ENCODE peak calls at places on chromosomes 16 and 17, in six cellular contexts. K is fibroblast of lung, V is OCI-LY7, Y is GM23248, C is mammary epithelial cell, H is PC-3. Q is an unnamed sample.
A peak's percentile ranks its signal among the peaks of the same experiment; 100 is the strongest.

GRCh38 chr16:47045023-47045422 is 71.5 kb upstream of the DNAJA2 start:
- DNase-seq in K (peak; percentile 12), V (no peak), Y (peak; percentile 8), C (no peak), H (no peak), Q (peak; percentile 15)

GRCh38 chr16:68236804-68237242 is 896 bp upstream of the ESRP2 start:
- DNase-seq in K (no peak), V (no peak), Y (no peak), C (no peak), H (no peak), Q (no peak)

GRCh38 chr17:82587234-82588086 is 60.8 kb downstream of the WDR45B start:
- DNase-seq in K (no peak), V (no peak), Y (no peak), C (no peak), H (no peak), Q (no peak)

GRCh38 chr17:68972119-68972704 is 17.0 kb upstream of the ABCA8 start:
- DNase-seq in K (peak; percentile 61), V (peak; percentile 33), Y (peak; percentile 68), C (no peak), H (peak; percentile 62), Q (no peak)

GRCh38 chr16:35602116-35602515 is 2142.7 kb downstream of the TP53TG3F start:
- DNase-seq in K (no peak), V (no peak), Y (no peak), C (no peak), H (no peak), Q (no peak)

GRCh38 chr16:57643166-57643813 is 14.9 kb downstream of the ADGRG1 start:
- DNase-seq in K (peak; percentile 20), V (no peak), Y (peak; percentile 82), C (peak; percentile 60), H (peak; percentile 73), Q (peak; percentile 71)

GRCh38 chr16:17566656-17567450 is 96.1 kb upstream of the XYLT1 start:
- DNase-seq in K (no peak), V (no peak), Y (no peak), C (no peak), H (no peak), Q (no peak)

GRCh38 chr16:86510465-86511261 is at the start of gene FOXF1:
- DNase-seq in K (peak; percentile 81), V (no peak), Y (peak; percentile 70), C (peak; percentile 32), H (no peak), Q (peak; percentile 75)

GRCh38 chr17:68314916-68315535 is 23.7 kb downstream of the ARSG start:
- DNase-seq in K (peak; percentile 30), V (no peak), Y (peak; percentile 38), C (no peak), H (peak; percentile 27), Q (no peak)

GRCh38 chr16:89303604-89304003 is 86.1 kb downstream of the ZNF778 start:
- DNase-seq in K (no peak), V (no peak), Y (no peak), C (no peak), H (no peak), Q (no peak)

GRCh38 chr17:17540935-17541639 is 44.9 kb upstream of the RASD1 start:
- DNase-seq in K (no peak), V (no peak), Y (no peak), C (no peak), H (no peak), Q (no peak)

GRCh38 chr16:47528431-47528830 is 67.3 kb downstream of the PHKB start:
- DNase-seq in K (no peak), V (no peak), Y (no peak), C (peak; percentile 35), H (no peak), Q (peak; percentile 54)

GRCh38 chr16:12063435-12063834 is 86.9 kb downstream of the SNX29 start:
- DNase-seq in K (no peak), V (no peak), Y (no peak), C (no peak), H (no peak), Q (no peak)

GRCh38 chr17:72075995-72076677 is 44.7 kb upstream of the SOX9 start:
- DNase-seq in K (no peak), V (no peak), Y (no peak), C (no peak), H (no peak), Q (no peak)

GRCh38 chr16:88356727-88357199 is 26.0 kb upstream of the ZNF469 start:
- DNase-seq in K (no peak), V (no peak), Y (no peak), C (no peak), H (no peak), Q (no peak)

GRCh38 chr17:64020068-64020766 is at the start of gene ICAM2:
- DNase-seq in K (no peak), V (peak; percentile 91), Y (no peak), C (no peak), H (no peak), Q (no peak)

GRCh38 chr17:64016974-64017373 is 3.5 kb downstream of the ICAM2 start:
- DNase-seq in K (no peak), V (no peak), Y (no peak), C (no peak), H (no peak), Q (no peak)

GRCh38 chr17:64022631-64023063 is 2.2 kb upstream of the ICAM2 start:
- DNase-seq in K (no peak), V (no peak), Y (no peak), C (no peak), H (no peak), Q (no peak)

GRCh38 chr17:64017381-64017980 is 3.0 kb downstream of the ICAM2 start:
- DNase-seq in K (no peak), V (no peak), Y (no peak), C (no peak), H (peak; percentile 37), Q (no peak)

DNA sequence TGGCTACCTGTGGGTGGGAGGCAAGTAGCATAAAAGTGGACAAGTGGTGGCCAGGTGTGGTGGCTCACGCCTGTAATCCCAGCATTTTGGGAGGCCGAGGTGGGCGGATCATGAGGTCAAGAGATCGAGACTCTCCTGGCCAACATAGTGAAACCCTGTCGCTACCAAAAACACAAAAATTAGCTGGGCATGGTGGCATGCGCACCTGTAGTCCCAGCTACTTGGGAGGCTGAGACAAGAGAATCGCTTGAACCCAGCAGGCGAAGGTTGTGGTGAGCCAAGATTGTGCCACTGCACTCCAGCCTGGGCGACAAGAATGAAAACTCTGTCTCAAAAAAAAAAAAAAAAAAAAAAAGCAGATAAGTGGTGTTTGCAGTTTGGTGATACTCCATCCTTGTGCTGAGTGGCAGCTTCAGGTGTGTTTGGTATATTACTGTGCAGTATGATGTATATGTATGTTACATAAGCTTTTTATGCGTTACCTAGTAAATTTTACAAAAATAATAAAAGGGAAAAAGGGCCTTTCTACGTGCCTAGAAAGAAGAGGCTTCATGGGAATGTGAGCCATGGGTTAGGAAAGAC is 856 bp downstream of the ICAM2 start:
- DNase-seq in K (no peak), V (no peak), Y (no peak), C (no peak), H (no peak), Q (no peak)
- H2AFZ ChIP-seq in K (no peak overlapping the region), V (no peak overlapping the region), Y (no peak overlapping the region), C (peak overlapping the region; percentile 20), H (no peak overlapping the region), Q (no peak overlapping the region)

GRCh38 chr17:75323043-75323591 is 33.9 kb upstream of the SLC25A19 start:
- DNase-seq in K (peak; percentile 91), V (peak; percentile 97), Y (peak; percentile 89), C (peak; percentile 69), H (peak; percentile 97), Q (peak; percentile 62)
- H3K36me3 ChIP-seq in K (peaks cover 12% of the 10 kb centered on the region), V (peaks cover 90% of the 10 kb centered on the region), Y (peaks cover 13% of the 10 kb centered on the region), C (peaks cover 11% of the 10 kb centered on the region), H (peaks cover 40% of the 10 kb centered on the region), Q (peaks cover 12% of the 10 kb centered on the region)

GRCh38 chr17:81388091-81388611 is 7.1 kb upstream of the BAHCC1 start:
- DNase-seq in K (no peak), V (no peak), Y (no peak), C (no peak), H (no peak), Q (no peak)

GRCh38 chr17:81386141-81386645 is 9.1 kb upstream of the BAHCC1 start:
- DNase-seq in K (no peak), V (no peak), Y (no peak), C (no peak), H (no peak), Q (no peak)

GRCh38 chr17:81386646-81387234 is 8.5 kb upstream of the BAHCC1 start:
- DNase-seq in K (no peak), V (no peak), Y (no peak), C (no peak), H (no peak), Q (no peak)

GRCh38 chr17:81388612-81389367 is 6.5 kb upstream of the BAHCC1 start:
- DNase-seq in K (no peak), V (no peak), Y (no peak), C (no peak), H (no peak), Q (no peak)

GRCh38 chr17:81387235-81388060 is 7.8 kb upstream of the BAHCC1 start:
- DNase-seq in K (peak; percentile 71), V (no peak), Y (peak; percentile 75), C (no peak), H (peak; percentile 64), Q (peak; percentile 34)
- H2AFZ ChIP-seq in K (peak overlapping the region; percentile 57), V (no peak overlapping the region), Y (peak overlapping the region; percentile 73), C (peak overlapping the region; percentile 89), H (peak overlapping the region; percentile 88), Q (peak overlapping the region; percentile 94)

GRCh38 chr17:3658784-3659449 is 9.5 kb downstream of the TAX1BP3 start:
- DNase-seq in K (no peak), V (no peak), Y (no peak), C (no peak), H (no peak), Q (no peak)

GRCh38 chr17:3656755-3657587 is 11.4 kb downstream of the TAX1BP3 start:
- DNase-seq in K (no peak), V (no peak), Y (no peak), C (no peak), H (no peak), Q (no peak)

GRCh38 chr17:3657588-3657869 is 10.8 kb downstream of the TAX1BP3 start:
- DNase-seq in K (no peak), V (no peak), Y (no peak), C (no peak), H (no peak), Q (no peak)

GRCh38 chr17:3659541-3660111 is 8.8 kb downstream of the TAX1BP3 start:
- DNase-seq in K (peak; percentile 94), V (no peak), Y (peak; percentile 95), C (peak; percentile 80), H (peak; percentile 58), Q (peak; percentile 82)

DNA sequence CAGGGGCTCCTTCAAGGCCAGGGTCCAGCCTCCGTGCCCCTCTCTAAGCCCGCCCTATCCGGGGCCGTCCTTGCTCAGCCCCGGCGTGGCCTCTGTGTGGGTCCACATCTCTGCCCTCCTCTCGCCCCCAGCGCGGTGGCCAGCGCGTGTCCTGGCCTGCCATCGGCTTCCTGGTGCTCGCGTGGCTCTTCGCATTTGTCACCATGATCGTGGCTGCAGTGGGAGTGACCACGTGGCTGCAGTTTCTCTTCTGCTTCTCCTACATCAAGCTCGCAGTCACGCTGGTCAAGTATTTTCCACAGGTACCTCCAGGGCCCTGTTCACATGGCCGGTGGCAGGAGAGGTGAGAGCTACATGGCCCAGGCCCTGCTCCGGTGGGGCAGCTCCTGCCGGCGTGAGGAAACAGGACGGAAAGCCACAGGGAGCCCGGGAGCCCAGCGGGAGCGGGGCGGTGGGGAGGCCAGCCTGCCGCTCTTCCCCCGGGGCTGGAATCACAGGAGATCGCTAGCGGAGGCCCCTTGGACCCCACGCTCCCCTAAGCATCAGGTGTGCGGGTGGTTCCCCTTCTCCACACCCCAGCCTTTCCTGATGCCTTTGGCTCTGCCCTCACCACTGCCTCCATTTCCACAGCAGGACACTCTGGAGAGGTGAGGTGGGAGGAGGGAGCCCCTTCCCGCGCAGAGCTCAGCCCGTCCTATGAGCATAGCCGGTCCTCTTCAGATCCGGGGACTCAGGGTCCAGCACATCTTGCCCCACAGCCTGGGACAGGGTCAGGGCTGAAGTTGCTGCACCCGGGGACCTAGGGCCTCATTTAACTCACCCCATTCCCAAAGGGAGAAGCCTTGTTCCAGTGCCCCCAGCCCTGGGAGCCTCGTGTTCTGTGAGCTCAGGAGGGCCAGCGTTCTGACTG is 10.2 kb downstream of the TAX1BP3 start:
- DNase-seq in K (no peak), V (no peak), Y (no peak), C (no peak), H (no peak), Q (no peak)
- H3K36me3 ChIP-seq in K (peaks cover 22% of the 10 kb centered on the region), V (no peaks in the 10 kb centered on the region), Y (no peaks in the 10 kb centered on the region), C (peaks cover 1% of the 10 kb centered on the region), H (no peaks in the 10 kb centered on the region), Q (peaks cover 2% of the 10 kb centered on the region)

Q was measured in astrocyte.